ENCODE peak calls at places on chromosomes 7 and 10, in six cellular contexts. A is stimulated activated CD8-positive, alpha-beta memory T cell treated with anti-CD3 and anti-CD28 coated beads, Interleukin-7, amount 100 ng/mL, for 1 hour; T is NCI-H1417 treated with DMSO at 0.1 percent for 48 hours; F is HuH-7; W is Right ventricle myocardium superior; I is foreskin fibroblast. C is an unnamed sample.

GRCh38 chr10:126840736-126841135 is 64.5 kb upstream of the DOCK1 start:
- DNase-seq in T (no peak), I (no peak), F (no peak), W (no peak), A (no peak), C (no peak)

GRCh38 chr10:15200626-15201025 is 32.1 kb upstream of the NMT2 start:
- DNase-seq in W (no peak), I (peak), A (no peak), T (no peak), F (peak), C (peak)

GRCh38 chr7:83599131-83599530 is 49.8 kb downstream of the SEMA3E start:
- DNase-seq in A (no peak), W (no peak), F (no peak), T (no peak), I (no peak), C (peak)

GRCh38 chr7:87287738-87288341 is 57.6 kb upstream of the CROT start:
- DNase-seq in W (no peak), I (no peak), F (no peak), T (no peak), A (no peak), C (no peak)

GRCh38 chr7:18226598-18226997 is 199.0 kb upstream of the PRPS1L1 start:
- DNase-seq in W (no peak), T (no peak), A (no peak), I (no peak), F (no peak), C (no peak)

GRCh38 chr10:91077549-91078017 is 142.9 kb upstream of the PCGF5 start:
- DNase-seq in F (no peak), A (no peak), T (no peak), W (peak), I (no peak), C (peak)

GRCh38 chr10:103890194-103890658 is 27.8 kb downstream of the STN1 start:
- DNase-seq in T (no peak), F (no peak), A (no peak), I (no peak), W (no peak), C (no peak)

GRCh38 chr7:84548366-84549085 is 353.9 kb upstream of the SEMA3A start:
- DNase-seq in T (no peak), A (no peak), W (no peak), I (peak), F (no peak), C (no peak)

GRCh38 chr10:3763852-3764625 is 21.0 kb downstream of the KLF6 start:
- DNase-seq in I (no peak), F (no peak), A (no peak), T (no peak), W (no peak), C (no peak)

GRCh38 chr7:353746-354325 is 63.9 kb downstream of the FOXL3 start:
- DNase-seq in T (no peak), F (no peak), W (no peak), A (no peak), I (no peak), C (no peak)

GRCh38 chr7:34844936-34845665 is 187.1 kb downstream of the NPSR1 start:
- DNase-seq in I (no peak), A (no peak), W (no peak), T (no peak), F (no peak), C (no peak)

GRCh38 chr10:123746016-123746415 is 79.9 kb downstream of the GPR26 start:
- DNase-seq in W (no peak), T (no peak), F (no peak), I (no peak), A (no peak), C (no peak)

GRCh38 chr7:127230192-127230925 is 22.4 kb downstream of the GRM8 start:
- DNase-seq in I (no peak), A (no peak), W (no peak), T (no peak), F (no peak), C (no peak)

GRCh38 chr10:26437637-26438461 is at the start of gene APBB1IP:
- DNase-seq in T (no peak), F (no peak), I (no peak), W (peak), A (no peak), C (no peak)

GRCh38 chr10:50604049-50604640 is 19.6 kb downstream of the SGMS1 start:
- DNase-seq in F (no peak), I (no peak), W (no peak), T (no peak), A (no peak), C (no peak)

GRCh38 chr10:119516381-119517234 is 25.9 kb downstream of the RGS10 start:
- DNase-seq in A (no peak), T (no peak), I (no peak), W (no peak), F (no peak), C (no peak)

GRCh38 chr10:1408656-1409358 is 328.5 kb downstream of the ADARB2 start:
- DNase-seq in F (no peak), T (no peak), I (no peak), W (no peak), A (no peak), C (no peak)

GRCh38 chr10:111598433-111599059 is 521.7 kb downstream of the ADRA2A start:
- DNase-seq in I (no peak), T (no peak), A (no peak), W (no peak), F (peak), C (peak)

GRCh38 chr7:54680377-54681005 is 78.5 kb downstream of the SEC61G start:
- DNase-seq in W (no peak), F (no peak), A (no peak), I (no peak), T (no peak), C (no peak)

GRCh38 chr10:46329690-46330016 is 42.9 kb downstream of the ANTXRL start:
- DNase-seq in I (no peak), A (no peak), T (no peak), W (peak), F (no peak), C (no peak)

GRCh38 chr10:78215645-78216044 is 182.0 kb downstream of the RPS24 start:
- DNase-seq in W (peak), T (no peak), F (no peak), A (no peak), I (peak), C (no peak)

GRCh38 chr7:158431941-158432347 is 155.7 kb downstream of the PTPRN2 start:
- DNase-seq in W (peak), A (no peak), I (peak), F (no peak), T (no peak), C (no peak)

GRCh38 chr10:92832998-92833642 is 15.2 kb upstream of the EXOC6 start:
- DNase-seq in A (no peak), F (no peak), T (no peak), I (no peak), W (no peak), C (no peak)

GRCh38 chr7:1650363-1651030 is 19.6 kb upstream of the ELFN1 start:
- DNase-seq in I (no peak), T (no peak), A (no peak), F (no peak), W (peak), C (no peak)

GRCh38 chr10:69086131-69086530 is 1.8 kb upstream of the SRGN start:
- DNase-seq in A (no peak), T (no peak), I (no peak), W (peak), F (no peak), C (no peak)

GRCh38 chr10:4651404-4652037 is 174.5 kb upstream of the AKR1E2 start:
- DNase-seq in T (peak), I (no peak), F (no peak), A (no peak), W (no peak), C (no peak)

GRCh38 chr10:12791728-12792127 is 209.8 kb downstream of the CCDC3 start:
- DNase-seq in A (no peak), T (no peak), F (no peak), W (no peak), I (no peak), C (no peak)

GRCh38 chr7:70317356-70317755 is 719.1 kb downstream of the AUTS2 start:
- DNase-seq in A (no peak), I (no peak), F (no peak), W (no peak), T (no peak), C (no peak)

GRCh38 chr10:17989908-17990767 is 38.4 kb downstream of the SLC39A12 start:
- DNase-seq in I (peak), T (no peak), A (no peak), W (no peak), F (no peak), C (peak)

GRCh38 chr10:52783726-52784125 is 11.1 kb upstream of the MBL2 start:
- DNase-seq in W (no peak), A (no peak), I (no peak), T (no peak), F (no peak), C (no peak)

GRCh38 chr10:4883079-4883739 is 57.2 kb downstream of the AKR1E2 start:
- DNase-seq in I (peak), T (no peak), W (no peak), F (no peak), A (no peak), C (peak)

GRCh38 chr7:127791790-127792189 is 139.8 kb downstream of the SND1 start:
- DNase-seq in A (no peak), T (no peak), W (no peak), F (no peak), I (no peak), C (no peak)